ENCODE peak calls at places on chromosomes 6 and 20, in five cellular contexts. R, P, U, J and E are unnamed samples. For H3K36me3, the result is how much of the 10 kb centered on the place peaks cover.

GRCh38 chr6:12957321-12958051 is 240.9 kb downstream of the PHACTR1 start:
- DNase-seq in R (peak), P (peak), U (peak), J (peak), E (peak)

GRCh38 chr6:905541-905940 is 212.6 kb upstream of the EXOC2 start:
- DNase-seq in R (no peak), P (no peak), U (no peak), J (no peak), E (no peak)

GRCh38 chr6:28000351-28001045 is 43.5 kb downstream of the OR2B6 start:
- DNase-seq in R (no peak), P (no peak), U (no peak), J (no peak), E (no peak)

GRCh38 chr6:20997143-20997792 is 463.0 kb downstream of the CDKAL1 start:
- DNase-seq in R (no peak), P (no peak), U (no peak), J (no peak), E (no peak)

GRCh38 chr6:107110200-107110599 is 5.1 kb downstream of the BEND3 start:
- DNase-seq in R (no peak), P (no peak), U (no peak), J (no peak), E (no peak)

GRCh38 chr6:17705428-17705777 is 1.3 kb downstream of the NUP153 start:
- DNase-seq in R (no peak), P (no peak), U (peak), J (no peak), E (peak)

GRCh38 chr6:166412156-166412910 is 29.6 kb upstream of the MPC1 start:
- DNase-seq in R (no peak), P (no peak), U (no peak), J (no peak), E (no peak)

GRCh38 chr6:34836008-34836407 is 44.1 kb downstream of the BLTP3A start:
- DNase-seq in R (no peak), P (no peak), U (no peak), J (no peak), E (no peak)

GRCh38 chr6:57198926-57199636 is 23.0 kb downstream of the RAB23 start:
- DNase-seq in R (peak), P (no peak), U (no peak), J (no peak), E (no peak)

GRCh38 chr20:24738981-24739633 is 210.0 kb upstream of the CST7 start:
- DNase-seq in R (no peak), P (no peak), U (no peak), J (no peak), E (no peak)

GRCh38 chr20:57573893-57574292 is 13.0 kb downstream of the PCK1 start:
- DNase-seq in R (peak), P (no peak), U (no peak), J (no peak), E (no peak)

GRCh38 chr6:150201791-150202329 is 59.0 kb downstream of the PPP1R14C start:
- DNase-seq in R (peak), P (no peak), U (no peak), J (no peak), E (no peak)

GRCh38 chr6:11585426-11586016 is 48.0 kb downstream of the TMEM170B start:
- DNase-seq in R (no peak), P (no peak), U (no peak), J (peak), E (no peak)

GRCh38 chr6:23611776-23612381 is 514.1 kb upstream of the NRSN1 start:
- DNase-seq in R (no peak), P (no peak), U (no peak), J (no peak), E (no peak)

GRCh38 chr6:150759500-150759899 is 106.0 kb upstream of the MTHFD1L start:
- DNase-seq in R (no peak), P (no peak), U (peak), J (no peak), E (no peak)

GRCh38 chr20:62590301-62591121 is 51.8 kb upstream of the SLCO4A1 start:
- DNase-seq in R (no peak), P (no peak), U (peak), J (no peak), E (no peak)

GRCh38 chr6:70241991-70242420 is 60.9 kb downstream of the COL9A1 start:
- DNase-seq in R (peak), P (no peak), U (no peak), J (no peak), E (no peak)

GRCh38 chr6:98787961-98788360 is 46.4 kb upstream of the POU3F2 start:
- DNase-seq in R (no peak), P (no peak), U (peak), J (peak), E (no peak)

GRCh38 chr20:63497946-63498935 is 642 bp downstream of the EEF1A2 start:
- DNase-seq in R (no peak), P (peak), U (peak), J (no peak), E (no peak)

GRCh38 chr20:8116067-8116811 is 15.8 kb upstream of the PLCB1 start:
- DNase-seq in R (no peak), P (no peak), U (peak), J (no peak), E (no peak)

GRCh38 chr6:31632279-31632946 is 11.9 kb downstream of the PRRC2A start:
- DNase-seq in R (no peak), P (no peak), U (no peak), J (no peak), E (no peak)

GRCh38 chr6:53302678-53303360 is 45.9 kb downstream of the ELOVL5 start:
- DNase-seq in R (no peak), P (no peak), U (peak), J (no peak), E (no peak)

DNA sequence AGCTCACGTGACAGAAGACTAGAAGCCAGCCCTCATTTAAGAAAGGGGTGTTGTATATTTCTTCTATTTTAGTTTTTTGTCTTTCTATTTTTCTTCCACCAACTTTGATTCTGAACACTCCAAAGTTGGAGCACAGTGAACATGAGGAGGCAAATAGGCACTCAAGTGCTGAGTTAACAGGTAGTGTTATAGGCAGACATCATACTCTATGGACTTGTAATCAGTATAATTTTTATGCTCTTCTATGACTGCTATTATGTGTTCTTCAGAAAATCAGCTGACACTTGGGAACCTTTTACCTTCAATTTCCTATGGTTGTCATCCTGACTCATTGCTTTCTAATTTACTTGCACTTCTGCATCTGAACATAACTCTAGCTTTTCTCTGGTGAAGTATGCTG is 396.3 kb upstream of the EYS start:
- DNase-seq in R (no peak), P (no peak), U (no peak), J (no peak), E (no peak)
- TF ChIP-seq CTCF in R (no peak), P (no peak), U (no peak), J (no peak), E (no peak)

DNA sequence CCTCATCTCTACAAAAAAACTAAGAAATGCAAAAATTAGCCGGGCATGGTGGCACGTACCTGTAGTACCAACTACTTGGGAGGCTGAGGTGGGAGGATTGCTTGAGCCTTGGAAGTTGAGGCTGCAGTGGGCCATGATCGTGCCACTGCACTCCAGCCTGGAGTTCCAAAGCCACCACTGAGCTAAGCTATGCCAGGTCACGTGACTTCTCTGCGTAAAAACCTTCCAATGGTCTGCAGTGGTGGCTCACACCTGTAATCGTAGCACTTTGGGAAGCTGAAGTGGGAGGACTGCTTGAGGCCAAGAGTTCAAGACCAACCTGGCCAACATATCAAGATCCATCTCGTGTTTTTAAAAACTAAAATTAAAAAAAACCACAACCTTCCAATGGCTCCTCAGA is 1.7 kb downstream of the SF3B5 start:
- DNase-seq in R (no peak), P (no peak), U (no peak), J (no peak), E (no peak)
- H3K4me3 ChIP-seq in R (no peak), P (peak), U (no peak), J (peak), E (no peak)

GRCh38 chr20:46367967-46368901 is 38.2 kb downstream of the ELMO2 start:
- DNase-seq in R (no peak), P (no peak), U (peak), J (no peak), E (no peak)

GRCh38 chr20:46367234-46367633 is 39.2 kb downstream of the ELMO2 start:
- DNase-seq in R (no peak), P (no peak), U (no peak), J (no peak), E (no peak)

GRCh38 chr20:46364670-46365482 is 41.5 kb downstream of the ELMO2 start:
- DNase-seq in R (no peak), P (no peak), U (no peak), J (no peak), E (no peak)

GRCh38 chr20:46365483-46366215 is 40.8 kb downstream of the ELMO2 start:
- DNase-seq in R (no peak), P (no peak), U (no peak), J (no peak), E (no peak)

GRCh38 chr20:46366826-46367225 is 39.6 kb downstream of the ELMO2 start:
- DNase-seq in R (no peak), P (no peak), U (no peak), J (no peak), E (no peak)
- H3K36me3 ChIP-seq in R (under half), P (half or more), U (under half), J (under half), E (under half)

GRCh38 chr6:140009286-140009685 is 634.8 kb upstream of the CITED2 start:
- DNase-seq in R (no peak), P (no peak), U (no peak), J (no peak), E (no peak)

GRCh38 chr6:140012146-140012545 is 637.7 kb upstream of the CITED2 start:
- DNase-seq in R (no peak), P (no peak), U (no peak), J (no peak), E (no peak)

GRCh38 chr6:140007525-140007924 is 633.1 kb upstream of the CITED2 start:
- DNase-seq in R (no peak), P (no peak), U (no peak), J (no peak), E (no peak)

GRCh38 chr6:140017470-140017869 is 643.0 kb upstream of the CITED2 start:
- DNase-seq in R (no peak), P (no peak), U (no peak), J (no peak), E (no peak)

DNA sequence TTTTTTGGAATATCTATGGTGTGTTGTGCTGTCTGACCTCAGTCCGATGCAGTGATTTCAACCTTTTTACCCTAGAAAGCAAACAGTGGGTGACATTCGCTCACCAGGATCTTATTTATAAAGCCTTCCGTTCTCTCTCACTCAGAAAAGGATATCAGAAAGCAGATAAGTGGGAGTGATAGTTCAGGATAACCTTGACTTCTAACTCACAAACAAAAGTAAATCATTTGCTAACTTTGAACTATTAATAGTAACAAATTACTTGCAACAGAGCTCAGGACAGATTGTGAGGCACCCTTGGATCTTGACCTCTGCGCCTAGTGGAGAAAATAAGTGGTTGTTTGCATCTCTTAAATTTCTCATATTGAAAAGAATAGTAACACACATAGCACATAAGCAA is 637.1 kb upstream of the CITED2 start:
- DNase-seq in R (no peak), P (no peak), U (no peak), J (no peak), E (no peak)
- TF ChIP-seq CTCF in R (no peak), P (peak), U (no peak), J (no peak), E (no peak)